ENCODE peak calls at places on chromosomes 4 and X, in nine cellular contexts. One of them, this sample, is unnamed.

GRCh38 chr4:40594261-40595178 is 35.1 kb downstream of the RBM47 start:
- DNase-seq in RPMI7951: peak
- DNase-seq in fibroblast of the aortic adventitia: peak
- DNase-seq in frontal cortex: no peak
- DNase-seq in IMR-90: peak
- DNase-seq in stimulated activated naive CD8-positive, alpha-beta T cell treated with anti-CD3 and anti-CD28 coated beads, Interleukin-15, amount 100 ng/mL, for 72 hours: no peak
- DNase-seq in astrocyte of the cerebellum: no peak
- DNase-seq in stomach: no peak
- DNase-seq in body of pancreas: no peak
- DNase-seq in this sample: peak

GRCh38 chr4:110631582-110632505 is 9.0 kb upstream of the PITX2 start:
- DNase-seq in astrocyte of the cerebellum: peak
- DNase-seq in RPMI7951: peak
- DNase-seq in frontal cortex: peak
- DNase-seq in fibroblast of the aortic adventitia: peak
- DNase-seq in IMR-90: peak
- DNase-seq in stimulated activated naive CD8-positive, alpha-beta T cell treated with anti-CD3 and anti-CD28 coated beads, Interleukin-15, amount 100 ng/mL, for 72 hours: peak
- DNase-seq in stomach: peak
- DNase-seq in body of pancreas: peak
- DNase-seq in this sample: peak

GRCh38 chr4:121139533-121140222 is 24.4 kb downstream of the TNIP3 start:
- DNase-seq in stimulated activated naive CD8-positive, alpha-beta T cell treated with anti-CD3 and anti-CD28 coated beads, Interleukin-15, amount 100 ng/mL, for 72 hours: no peak
- DNase-seq in stomach: no peak
- DNase-seq in astrocyte of the cerebellum: peak
- DNase-seq in RPMI7951: no peak
- DNase-seq in body of pancreas: no peak
- DNase-seq in frontal cortex: no peak
- DNase-seq in IMR-90: peak
- DNase-seq in fibroblast of the aortic adventitia: peak
- DNase-seq in this sample: peak

GRCh38 chr4:181848357-181848756 is 394.8 kb upstream of the TENM3 start:
- DNase-seq in fibroblast of the aortic adventitia: no peak
- DNase-seq in RPMI7951: no peak
- DNase-seq in body of pancreas: no peak
- DNase-seq in stomach: no peak
- DNase-seq in stimulated activated naive CD8-positive, alpha-beta T cell treated with anti-CD3 and anti-CD28 coated beads, Interleukin-15, amount 100 ng/mL, for 72 hours: no peak
- DNase-seq in astrocyte of the cerebellum: no peak
- DNase-seq in frontal cortex: no peak
- DNase-seq in IMR-90: no peak
- DNase-seq in this sample: no peak

GRCh38 chrX:46279925-46280313 is 265.3 kb downstream of the ZNF674 start:
- DNase-seq in body of pancreas: no peak
- DNase-seq in stimulated activated naive CD8-positive, alpha-beta T cell treated with anti-CD3 and anti-CD28 coated beads, Interleukin-15, amount 100 ng/mL, for 72 hours: no peak
- DNase-seq in fibroblast of the aortic adventitia: peak
- DNase-seq in frontal cortex: no peak
- DNase-seq in RPMI7951: peak
- DNase-seq in stomach: no peak
- DNase-seq in astrocyte of the cerebellum: no peak
- DNase-seq in IMR-90: peak
- DNase-seq in this sample: peak

GRCh38 chrX:71660562-71661416 is 6.6 kb upstream of the LOC101059915 start:
- DNase-seq in RPMI7951: no peak
- DNase-seq in stomach: no peak
- DNase-seq in stimulated activated naive CD8-positive, alpha-beta T cell treated with anti-CD3 and anti-CD28 coated beads, Interleukin-15, amount 100 ng/mL, for 72 hours: no peak
- DNase-seq in astrocyte of the cerebellum: no peak
- DNase-seq in frontal cortex: no peak
- DNase-seq in fibroblast of the aortic adventitia: no peak
- DNase-seq in IMR-90: no peak
- DNase-seq in body of pancreas: no peak
- DNase-seq in this sample: no peak

GRCh38 chr4:15521442-15522039 is 51.9 kb downstream of the CC2D2A start:
- DNase-seq in RPMI7951: no peak
- DNase-seq in fibroblast of the aortic adventitia: peak
- DNase-seq in stimulated activated naive CD8-positive, alpha-beta T cell treated with anti-CD3 and anti-CD28 coated beads, Interleukin-15, amount 100 ng/mL, for 72 hours: no peak
- DNase-seq in IMR-90: peak
- DNase-seq in astrocyte of the cerebellum: no peak
- DNase-seq in stomach: no peak
- DNase-seq in frontal cortex: no peak
- DNase-seq in body of pancreas: no peak
- DNase-seq in this sample: no peak

GRCh38 chr4:121380448-121381147 is at the start of gene QRFPR:
- DNase-seq in frontal cortex: no peak
- DNase-seq in RPMI7951: no peak
- DNase-seq in body of pancreas: no peak
- DNase-seq in fibroblast of the aortic adventitia: no peak
- DNase-seq in astrocyte of the cerebellum: no peak
- DNase-seq in stimulated activated naive CD8-positive, alpha-beta T cell treated with anti-CD3 and anti-CD28 coated beads, Interleukin-15, amount 100 ng/mL, for 72 hours: no peak
- DNase-seq in IMR-90: no peak
- DNase-seq in stomach: no peak
- DNase-seq in this sample: no peak

GRCh38 chrX:17355976-17356375 is 19.0 kb upstream of the NHS start:
- DNase-seq in astrocyte of the cerebellum: no peak
- DNase-seq in fibroblast of the aortic adventitia: no peak
- DNase-seq in stimulated activated naive CD8-positive, alpha-beta T cell treated with anti-CD3 and anti-CD28 coated beads, Interleukin-15, amount 100 ng/mL, for 72 hours: no peak
- DNase-seq in stomach: no peak
- DNase-seq in RPMI7951: no peak
- DNase-seq in body of pancreas: no peak
- DNase-seq in IMR-90: no peak
- DNase-seq in frontal cortex: no peak
- DNase-seq in this sample: no peak